ENCODE peak calls at places on chromosomes 6 and 20, in six cellular contexts. F is CD4-positive, alpha-beta T cell; X is GM12865; Y is hepatic stellate cell; R is stimulated activated CD4-positive, alpha-beta T cell treated with anti-CD3 and anti-CD28 coated beads, Interleukin-15, amount 100 ng/mL, for 48 hours; I is breast epithelium. B is an unnamed sample.
A peak's percentile ranks its signal among the peaks of the same experiment; 100 is the strongest.

GRCh38 chr6:14717307-14717706 is 528.6 kb upstream of the JARID2 start:
- DNase-seq in F (no peak), X (no peak), Y (no peak), R (no peak), I (no peak), B (peak; percentile 22)

GRCh38 chr6:169171010-169171409 is 82.6 kb downstream of the THBS2 start:
- DNase-seq in F (no peak), X (no peak), Y (no peak), R (no peak), I (no peak), B (no peak)

GRCh38 chr20:44523746-44524145 is 1.9 kb upstream of the SERINC3 start:
- DNase-seq in F (no peak), X (no peak), Y (no peak), R (no peak), I (no peak), B (no peak)

GRCh38 chr20:33160681-33161080 is 7.3 kb upstream of the BPIFA2 start:
- DNase-seq in F (no peak), X (no peak), Y (no peak), R (no peak), I (no peak), B (no peak)

GRCh38 chr6:146357578-146358340 is 185.9 kb upstream of the RAB32 start:
- DNase-seq in F (no peak), X (peak; percentile 51), Y (peak; percentile 9), R (no peak), I (no peak), B (peak; percentile 5)

GRCh38 chr20:25057234-25058050 is 497 bp downstream of the ACSS1 start:
- DNase-seq in F (peak; percentile 66), X (peak; percentile 77), Y (peak; percentile 80), R (peak; percentile 39), I (no peak), B (peak; percentile 78)

GRCh38 chr20:63707558-63708300 is at the start of the genes ARFRP1 and ZGPAT:
- DNase-seq in F (peak; percentile 75), X (peak; percentile 94), Y (peak; percentile 85), R (peak; percentile 66), I (peak; percentile 71), B (peak; percentile 96)

GRCh38 chr20:60138263-60139127 is 180.3 kb downstream of the CDH26 start:
- DNase-seq in F (no peak), X (no peak), Y (no peak), R (peak; percentile 37), I (no peak), B (no peak)

GRCh38 chr20:43983359-43983758 is 68.7 kb downstream of the TOX2 start:
- DNase-seq in F (peak; percentile 13), X (peak; percentile 53), Y (no peak), R (peak; percentile 38), I (no peak), B (no peak)

GRCh38 chr6:71279321-71279720 is 9.3 kb upstream of the OGFRL1 start:
- DNase-seq in F (no peak), X (no peak), Y (no peak), R (no peak), I (no peak), B (no peak)